ENCODE peak calls at places on chromosomes 2 and 18, in five cellular contexts. One of them, this sample, is unnamed.
A peak's percentile ranks its signal among the peaks of the same experiment; 100 is the strongest.

GRCh38 chr2:3637692-3638455 is 20.1 kb upstream of the ALLC start:
- DNase-seq in activated naive CD4-positive, alpha-beta T cell: no peak
- DNase-seq in stimulated activated naive CD8-positive, alpha-beta T cell treated with anti-CD3 and anti-CD28 coated beads, Interleukin-15, Interleukin-2, amounts not matched to agents 100 U/mL and 50 U/mL, for 24 hours: no peak
- DNase-seq in A549: no peak
- DNase-seq in activated effector memory CD4-positive, alpha-beta T cell treated with anti-CD3 and anti-CD28 coated beads, Interleukin-2, amount 50 U/mL, for 16 hours: peak; percentile 53
- DNase-seq in this sample: no peak

GRCh38 chr2:54672587-54673456 is 50.6 kb upstream of the EML6 start:
- DNase-seq in stimulated activated naive CD8-positive, alpha-beta T cell treated with anti-CD3 and anti-CD28 coated beads, Interleukin-15, Interleukin-2, amounts not matched to agents 100 U/mL and 50 U/mL, for 24 hours: no peak
- DNase-seq in activated naive CD4-positive, alpha-beta T cell: no peak
- DNase-seq in A549: no peak
- DNase-seq in activated effector memory CD4-positive, alpha-beta T cell treated with anti-CD3 and anti-CD28 coated beads, Interleukin-2, amount 50 U/mL, for 16 hours: no peak
- DNase-seq in this sample: no peak

GRCh38 chr2:82259551-82259950 is 1955.0 kb upstream of the LRRTM1 start:
- DNase-seq in stimulated activated naive CD8-positive, alpha-beta T cell treated with anti-CD3 and anti-CD28 coated beads, Interleukin-15, Interleukin-2, amounts not matched to agents 100 U/mL and 50 U/mL, for 24 hours: no peak
- DNase-seq in activated effector memory CD4-positive, alpha-beta T cell treated with anti-CD3 and anti-CD28 coated beads, Interleukin-2, amount 50 U/mL, for 16 hours: no peak
- DNase-seq in A549: no peak
- DNase-seq in activated naive CD4-positive, alpha-beta T cell: no peak
- DNase-seq in this sample: no peak

GRCh38 chr2:72141032-72141645 is 6.5 kb downstream of the CYP26B1 start:
- DNase-seq in A549: no peak
- DNase-seq in stimulated activated naive CD8-positive, alpha-beta T cell treated with anti-CD3 and anti-CD28 coated beads, Interleukin-15, Interleukin-2, amounts not matched to agents 100 U/mL and 50 U/mL, for 24 hours: no peak
- DNase-seq in activated naive CD4-positive, alpha-beta T cell: no peak
- DNase-seq in activated effector memory CD4-positive, alpha-beta T cell treated with anti-CD3 and anti-CD28 coated beads, Interleukin-2, amount 50 U/mL, for 16 hours: no peak
- DNase-seq in this sample: no peak

GRCh38 chr2:128746356-128746755 is 427.7 kb upstream of the HS6ST1 start:
- DNase-seq in activated effector memory CD4-positive, alpha-beta T cell treated with anti-CD3 and anti-CD28 coated beads, Interleukin-2, amount 50 U/mL, for 16 hours: no peak
- DNase-seq in stimulated activated naive CD8-positive, alpha-beta T cell treated with anti-CD3 and anti-CD28 coated beads, Interleukin-15, Interleukin-2, amounts not matched to agents 100 U/mL and 50 U/mL, for 24 hours: no peak
- DNase-seq in A549: no peak
- DNase-seq in activated naive CD4-positive, alpha-beta T cell: no peak
- DNase-seq in this sample: no peak

GRCh38 chr18:52766002-52766540 is 426.1 kb downstream of the DCC start:
- DNase-seq in stimulated activated naive CD8-positive, alpha-beta T cell treated with anti-CD3 and anti-CD28 coated beads, Interleukin-15, Interleukin-2, amounts not matched to agents 100 U/mL and 50 U/mL, for 24 hours: no peak
- DNase-seq in activated effector memory CD4-positive, alpha-beta T cell treated with anti-CD3 and anti-CD28 coated beads, Interleukin-2, amount 50 U/mL, for 16 hours: no peak
- DNase-seq in A549: no peak
- DNase-seq in activated naive CD4-positive, alpha-beta T cell: no peak
- DNase-seq in this sample: no peak

GRCh38 chr2:164841719-164842623 is at the start of gene COBLL1:
- DNase-seq in activated effector memory CD4-positive, alpha-beta T cell treated with anti-CD3 and anti-CD28 coated beads, Interleukin-2, amount 50 U/mL, for 16 hours: peak; percentile 66
- DNase-seq in A549: peak; percentile 77
- DNase-seq in activated naive CD4-positive, alpha-beta T cell: no peak
- DNase-seq in stimulated activated naive CD8-positive, alpha-beta T cell treated with anti-CD3 and anti-CD28 coated beads, Interleukin-15, Interleukin-2, amounts not matched to agents 100 U/mL and 50 U/mL, for 24 hours: peak; percentile 59
- DNase-seq in this sample: no peak

GRCh38 chr2:43323810-43324588 is 97.6 kb upstream of the ZFP36L2 start:
- DNase-seq in stimulated activated naive CD8-positive, alpha-beta T cell treated with anti-CD3 and anti-CD28 coated beads, Interleukin-15, Interleukin-2, amounts not matched to agents 100 U/mL and 50 U/mL, for 24 hours: no peak
- DNase-seq in activated effector memory CD4-positive, alpha-beta T cell treated with anti-CD3 and anti-CD28 coated beads, Interleukin-2, amount 50 U/mL, for 16 hours: no peak
- DNase-seq in A549: no peak
- DNase-seq in activated naive CD4-positive, alpha-beta T cell: no peak
- DNase-seq in this sample: no peak

GRCh38 chr18:66410692-66411091 is 193.2 kb downstream of the CDH19 start:
- DNase-seq in activated naive CD4-positive, alpha-beta T cell: no peak
- DNase-seq in activated effector memory CD4-positive, alpha-beta T cell treated with anti-CD3 and anti-CD28 coated beads, Interleukin-2, amount 50 U/mL, for 16 hours: no peak
- DNase-seq in A549: no peak
- DNase-seq in stimulated activated naive CD8-positive, alpha-beta T cell treated with anti-CD3 and anti-CD28 coated beads, Interleukin-15, Interleukin-2, amounts not matched to agents 100 U/mL and 50 U/mL, for 24 hours: no peak
- DNase-seq in this sample: no peak

GRCh38 chr18:35432565-35433001 is 55.4 kb upstream of the ZNF396 start:
- DNase-seq in A549: no peak
- DNase-seq in activated effector memory CD4-positive, alpha-beta T cell treated with anti-CD3 and anti-CD28 coated beads, Interleukin-2, amount 50 U/mL, for 16 hours: no peak
- DNase-seq in activated naive CD4-positive, alpha-beta T cell: no peak
- DNase-seq in stimulated activated naive CD8-positive, alpha-beta T cell treated with anti-CD3 and anti-CD28 coated beads, Interleukin-15, Interleukin-2, amounts not matched to agents 100 U/mL and 50 U/mL, for 24 hours: no peak
- DNase-seq in this sample: peak; percentile 3

GRCh38 chr18:64337018-64337417 is 188.1 kb upstream of the LINC00305 start:
- DNase-seq in activated effector memory CD4-positive, alpha-beta T cell treated with anti-CD3 and anti-CD28 coated beads, Interleukin-2, amount 50 U/mL, for 16 hours: no peak
- DNase-seq in stimulated activated naive CD8-positive, alpha-beta T cell treated with anti-CD3 and anti-CD28 coated beads, Interleukin-15, Interleukin-2, amounts not matched to agents 100 U/mL and 50 U/mL, for 24 hours: no peak
- DNase-seq in activated naive CD4-positive, alpha-beta T cell: no peak
- DNase-seq in A549: no peak
- DNase-seq in this sample: no peak

GRCh38 chr18:12455511-12455910 is 47.8 kb downstream of the PRELID3A start:
- DNase-seq in stimulated activated naive CD8-positive, alpha-beta T cell treated with anti-CD3 and anti-CD28 coated beads, Interleukin-15, Interleukin-2, amounts not matched to agents 100 U/mL and 50 U/mL, for 24 hours: no peak
- DNase-seq in activated effector memory CD4-positive, alpha-beta T cell treated with anti-CD3 and anti-CD28 coated beads, Interleukin-2, amount 50 U/mL, for 16 hours: no peak
- DNase-seq in A549: no peak
- DNase-seq in activated naive CD4-positive, alpha-beta T cell: no peak
- DNase-seq in this sample: no peak

GRCh38 chr18:55375930-55376329 is 212.1 kb downstream of the TCF4 start:
- DNase-seq in activated effector memory CD4-positive, alpha-beta T cell treated with anti-CD3 and anti-CD28 coated beads, Interleukin-2, amount 50 U/mL, for 16 hours: no peak
- DNase-seq in A549: no peak
- DNase-seq in activated naive CD4-positive, alpha-beta T cell: no peak
- DNase-seq in stimulated activated naive CD8-positive, alpha-beta T cell treated with anti-CD3 and anti-CD28 coated beads, Interleukin-15, Interleukin-2, amounts not matched to agents 100 U/mL and 50 U/mL, for 24 hours: no peak
- DNase-seq in this sample: no peak

GRCh38 chr2:8355046-8355445 is 326.8 kb upstream of the ID2 start:
- DNase-seq in activated effector memory CD4-positive, alpha-beta T cell treated with anti-CD3 and anti-CD28 coated beads, Interleukin-2, amount 50 U/mL, for 16 hours: no peak
- DNase-seq in stimulated activated naive CD8-positive, alpha-beta T cell treated with anti-CD3 and anti-CD28 coated beads, Interleukin-15, Interleukin-2, amounts not matched to agents 100 U/mL and 50 U/mL, for 24 hours: no peak
- DNase-seq in A549: no peak
- DNase-seq in activated naive CD4-positive, alpha-beta T cell: no peak
- DNase-seq in this sample: no peak

GRCh38 chr2:112915300-112916144 is 4.6 kb downstream of the IL37 start:
- DNase-seq in stimulated activated naive CD8-positive, alpha-beta T cell treated with anti-CD3 and anti-CD28 coated beads, Interleukin-15, Interleukin-2, amounts not matched to agents 100 U/mL and 50 U/mL, for 24 hours: peak; percentile 21
- DNase-seq in activated naive CD4-positive, alpha-beta T cell: no peak
- DNase-seq in A549: no peak
- DNase-seq in activated effector memory CD4-positive, alpha-beta T cell treated with anti-CD3 and anti-CD28 coated beads, Interleukin-2, amount 50 U/mL, for 16 hours: no peak
- DNase-seq in this sample: no peak

GRCh38 chr2:178012639-178013038 is 59.9 kb downstream of the PDE11A start:
- DNase-seq in A549: no peak
- DNase-seq in activated naive CD4-positive, alpha-beta T cell: no peak
- DNase-seq in activated effector memory CD4-positive, alpha-beta T cell treated with anti-CD3 and anti-CD28 coated beads, Interleukin-2, amount 50 U/mL, for 16 hours: no peak
- DNase-seq in stimulated activated naive CD8-positive, alpha-beta T cell treated with anti-CD3 and anti-CD28 coated beads, Interleukin-15, Interleukin-2, amounts not matched to agents 100 U/mL and 50 U/mL, for 24 hours: no peak
- DNase-seq in this sample: no peak

GRCh38 chr2:169095631-169096105 is 26.3 kb downstream of the DHRS9 start:
- DNase-seq in A549: peak; percentile 30
- DNase-seq in activated naive CD4-positive, alpha-beta T cell: no peak
- DNase-seq in stimulated activated naive CD8-positive, alpha-beta T cell treated with anti-CD3 and anti-CD28 coated beads, Interleukin-15, Interleukin-2, amounts not matched to agents 100 U/mL and 50 U/mL, for 24 hours: no peak
- DNase-seq in activated effector memory CD4-positive, alpha-beta T cell treated with anti-CD3 and anti-CD28 coated beads, Interleukin-2, amount 50 U/mL, for 16 hours: no peak
- DNase-seq in this sample: peak; percentile 46

GRCh38 chr18:45167109-45167551 is 448.1 kb upstream of the SLC14A2 start:
- DNase-seq in activated naive CD4-positive, alpha-beta T cell: no peak
- DNase-seq in stimulated activated naive CD8-positive, alpha-beta T cell treated with anti-CD3 and anti-CD28 coated beads, Interleukin-15, Interleukin-2, amounts not matched to agents 100 U/mL and 50 U/mL, for 24 hours: no peak
- DNase-seq in A549: no peak
- DNase-seq in activated effector memory CD4-positive, alpha-beta T cell treated with anti-CD3 and anti-CD28 coated beads, Interleukin-2, amount 50 U/mL, for 16 hours: no peak
- DNase-seq in this sample: no peak

GRCh38 chr2:176325732-176326131 is 56.5 kb downstream of the MTX2 start:
- DNase-seq in activated naive CD4-positive, alpha-beta T cell: no peak
- DNase-seq in activated effector memory CD4-positive, alpha-beta T cell treated with anti-CD3 and anti-CD28 coated beads, Interleukin-2, amount 50 U/mL, for 16 hours: no peak
- DNase-seq in stimulated activated naive CD8-positive, alpha-beta T cell treated with anti-CD3 and anti-CD28 coated beads, Interleukin-15, Interleukin-2, amounts not matched to agents 100 U/mL and 50 U/mL, for 24 hours: no peak
- DNase-seq in A549: peak; percentile 29
- DNase-seq in this sample: no peak

This sample was measured in AG09319.